ENCODE peak calls at places on chromosomes 12 and 14, in nine cellular contexts. Y is GM12892, Q is HCT116, U is A549, T is transverse colon, S is stomach, M is gastrocnemius medialis, J is testis, C is NB4. E is an unnamed sample.

GRCh38 chr12:124637586-124637985 is 70.2 kb upstream of the NCOR2 start:
- DNase-seq in Y (no peak), Q (no peak), U (no peak), T (no peak), S (peak), M (peak), J (no peak), C (no peak), E (no peak)

GRCh38 chr14:61213930-61214329 is 67.2 kb downstream of the TMEM30B start:
- DNase-seq in Y (no peak), Q (no peak), U (no peak), T (no peak), S (no peak), M (no peak), J (no peak), C (no peak), E (no peak)

GRCh38 chr14:28294834-28295440 is 471.6 kb upstream of the FOXG1 start:
- DNase-seq in Y (no peak), Q (no peak), U (peak), T (no peak), S (no peak), M (no peak), J (peak), C (peak), E (no peak)

GRCh38 chr12:10215451-10215850 is 2.8 kb downstream of the GABARAPL1 start:
- DNase-seq in Y (no peak), Q (no peak), U (no peak), T (no peak), S (no peak), M (no peak), J (no peak), C (no peak), E (no peak)

GRCh38 chr12:102879144-102879763 is 37.8 kb downstream of the PAH start:
- DNase-seq in Y (no peak), Q (peak), U (peak), T (no peak), S (no peak), M (peak), J (peak), C (peak), E (peak)

GRCh38 chr12:68460236-68460635 is 128.1 kb upstream of the MDM1 start:
- DNase-seq in Y (no peak), Q (no peak), U (no peak), T (no peak), S (no peak), M (no peak), J (no peak), C (no peak), E (no peak)

GRCh38 chr12:113860950-113861349 is 105.2 kb downstream of the RBM19 start:
- DNase-seq in Y (no peak), Q (no peak), U (peak), T (no peak), S (no peak), M (no peak), J (no peak), C (peak), E (no peak)

GRCh38 chr12:110649341-110649847 is 35.5 kb downstream of the TCTN1 start:
- DNase-seq in Y (no peak), Q (no peak), U (no peak), T (no peak), S (no peak), M (no peak), J (peak), C (peak), E (no peak)

GRCh38 chr14:34496679-34497513 is 34.9 kb upstream of the SPTSSA start:
- DNase-seq in Y (no peak), Q (peak), U (peak), T (peak), S (peak), M (peak), J (peak), C (peak), E (peak)

GRCh38 chr14:58239259-58240210 is 5.1 kb upstream of the PSMA3 start:
- DNase-seq in Y (no peak), Q (peak), U (peak), T (peak), S (peak), M (peak), J (peak), C (peak), E (peak)
- TF ChIP-seq POLR2A in Y (no peak), Q (no peak), U (no peak), T (peak), S (no peak), M (no peak), J (no peak), C (no peak), E (peak)

GRCh38 chr12:21656931-21657335 is 709 bp downstream of the LDHB start:
- DNase-seq in Y (no peak), Q (peak), U (peak), T (peak), S (peak), M (no peak), J (peak), C (peak), E (peak)

GRCh38 chr12:21662122-21662792 is 4.6 kb upstream of the LDHB start:
- DNase-seq in Y (no peak), Q (no peak), U (peak), T (no peak), S (no peak), M (no peak), J (peak), C (no peak), E (no peak)

GRCh38 chr12:21659383-21659782 is 1.7 kb upstream of the LDHB start:
- DNase-seq in Y (no peak), Q (peak), U (peak), T (no peak), S (no peak), M (no peak), J (no peak), C (no peak), E (no peak)

GRCh38 chr12:21655594-21655993 is 2.0 kb downstream of the LDHB start:
- DNase-seq in Y (no peak), Q (no peak), U (no peak), T (no peak), S (no peak), M (no peak), J (no peak), C (no peak), E (no peak)

GRCh38 chr12:21657336-21658077 is at the start of gene LDHB:
- DNase-seq in Y (peak), Q (peak), U (peak), T (peak), S (peak), M (peak), J (peak), C (peak), E (peak)
- TF ChIP-seq POLR2A in Y (peak), Q (peak), U (peak), T (peak), S (no peak), M (peak), J (peak), C (peak), E (peak)

GRCh38 chr14:91418387-91419043 is 895 bp upstream of the CCDC88C start:
- DNase-seq in Y (no peak), Q (peak), U (peak), T (peak), S (peak), M (peak), J (peak), C (peak), E (peak)

GRCh38 chr14:91415794-91416743 is 1.6 kb downstream of the CCDC88C start:
- DNase-seq in Y (peak), Q (no peak), U (no peak), T (peak), S (peak), M (no peak), J (no peak), C (peak), E (no peak)

GRCh38 chr14:91416744-91417133 is 881 bp downstream of the CCDC88C start:
- DNase-seq in Y (no peak), Q (no peak), U (no peak), T (peak), S (peak), M (no peak), J (peak), C (peak), E (no peak)

GRCh38 chr14:91417983-91418386 is 365 bp upstream of the CCDC88C start:
- DNase-seq in Y (no peak), Q (peak), U (peak), T (peak), S (peak), M (no peak), J (peak), C (peak), E (no peak)

GRCh38 chr14:91417134-91417982 is at the start of gene CCDC88C:
- DNase-seq in Y (peak), Q (peak), U (peak), T (peak), S (peak), M (no peak), J (peak), C (peak), E (no peak)
- TF ChIP-seq POLR2A in Y (peak), Q (no peak), U (peak), T (no peak), S (no peak), M (no peak), J (no peak), C (no peak), E (no peak)

GRCh38 chr14:85483037-85483436 is 46.9 kb upstream of the FLRT2 start:
- DNase-seq in Y (no peak), Q (no peak), U (no peak), T (no peak), S (no peak), M (no peak), J (no peak), C (no peak), E (no peak)

GRCh38 chr14:85481471-85481870 is 48.5 kb upstream of the FLRT2 start:
- DNase-seq in Y (no peak), Q (no peak), U (no peak), T (no peak), S (no peak), M (no peak), J (no peak), C (no peak), E (no peak)

GRCh38 chr14:85482549-85482948 is 47.4 kb upstream of the FLRT2 start:
- DNase-seq in Y (no peak), Q (no peak), U (no peak), T (no peak), S (peak), M (no peak), J (no peak), C (no peak), E (no peak)

GRCh38 chr14:85479306-85479705 is 50.6 kb upstream of the FLRT2 start:
- DNase-seq in Y (no peak), Q (no peak), U (no peak), T (no peak), S (no peak), M (no peak), J (no peak), C (no peak), E (no peak)

DNA sequence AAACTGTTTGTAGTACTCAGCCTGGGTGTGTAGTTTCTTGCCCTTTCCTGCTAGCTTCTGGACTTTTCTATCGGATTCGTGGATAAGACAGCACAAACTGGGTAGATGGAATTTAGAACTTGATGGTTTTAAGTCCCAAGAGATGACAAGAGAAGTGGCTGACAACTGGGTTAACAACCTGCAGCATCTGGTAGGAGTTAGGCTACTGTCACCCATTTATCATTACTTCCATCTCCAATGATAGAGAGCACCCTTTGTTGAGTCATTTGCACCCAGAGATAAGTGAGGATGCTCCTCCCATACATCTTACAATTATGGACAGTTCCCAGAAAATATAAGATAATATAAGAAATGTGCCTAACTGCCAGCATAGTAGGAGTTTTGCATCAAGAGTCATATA is 50.2 kb upstream of the FLRT2 start:
- DNase-seq in Y (no peak), Q (no peak), U (no peak), T (no peak), S (no peak), M (no peak), J (no peak), C (no peak), E (no peak)
- TF ChIP-seq POLR2A in Y (no peak), Q (no peak), U (no peak), T (no peak), S (no peak), M (no peak), J (no peak), C (no peak), E (no peak)

DNA sequence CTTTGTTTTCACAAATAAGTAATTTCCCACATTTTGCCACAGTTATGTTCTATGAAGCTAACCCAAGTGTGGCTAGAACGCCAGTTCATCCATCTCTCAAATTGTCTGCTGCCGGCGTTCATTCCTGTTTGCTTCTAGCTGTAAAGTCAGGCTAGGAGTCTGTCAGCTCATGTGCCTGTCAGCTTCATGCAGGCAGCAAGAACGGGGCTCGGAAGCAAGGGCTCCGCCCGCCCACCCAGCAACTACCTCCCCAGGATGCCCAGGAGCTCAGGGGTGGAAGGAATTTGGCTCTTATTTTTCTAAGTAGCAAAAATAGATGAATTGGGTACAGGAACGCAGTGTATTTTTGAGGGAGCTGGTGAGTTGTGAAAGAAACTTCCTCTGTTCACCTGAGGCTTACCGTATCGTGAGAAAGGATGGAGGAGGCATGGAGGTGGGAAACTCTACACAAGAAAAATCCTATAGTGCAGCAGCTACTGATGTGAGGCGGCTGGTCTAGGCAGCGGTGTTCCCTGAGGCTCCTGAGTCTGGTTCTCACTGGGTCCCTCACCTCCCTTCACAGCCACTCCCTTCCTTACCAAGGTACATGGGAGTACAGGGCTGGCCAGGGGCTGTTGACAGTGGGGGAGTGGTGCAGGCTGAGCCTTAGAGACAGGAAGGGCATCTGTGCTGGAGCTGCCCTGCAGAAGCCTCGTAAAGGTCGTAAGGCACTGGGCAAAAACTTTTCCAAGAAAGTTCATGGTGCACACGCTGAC is 54.5 kb upstream of the AMN start:
- DNase-seq in Y (no peak), Q (no peak), U (no peak), T (peak), S (no peak), M (no peak), J (no peak), C (no peak), E (no peak)
- TF ChIP-seq POLR2A in Y (no peak), Q (no peak), U (no peak), T (peak), S (no peak), M (no peak), J (no peak), C (no peak), E (no peak)

DNA sequence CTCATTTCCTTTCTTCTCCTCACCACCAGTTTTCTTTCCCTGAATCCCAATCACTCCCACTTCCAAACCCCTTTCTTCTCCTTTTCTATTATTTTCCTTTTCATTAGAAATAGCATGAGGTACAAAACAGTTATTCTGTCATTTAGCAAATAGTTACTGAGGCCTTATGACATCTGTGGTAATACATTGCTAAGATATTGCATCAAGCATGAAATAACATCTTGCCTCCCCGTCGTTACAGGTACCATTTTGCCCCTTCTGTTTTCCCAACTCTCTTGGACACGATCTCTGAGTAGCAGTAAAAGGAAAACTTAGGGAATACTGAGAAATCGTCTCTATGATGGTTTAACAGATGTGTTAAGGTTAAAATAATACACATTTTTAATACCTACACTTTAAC is 175.8 kb upstream of the SOX5 start:
- DNase-seq in Y (no peak), Q (no peak), U (no peak), T (no peak), S (no peak), M (no peak), J (no peak), C (no peak), E (no peak)
- TF ChIP-seq POLR2A in Y (no peak), Q (no peak), U (no peak), T (no peak), S (no peak), M (no peak), J (no peak), C (no peak), E (no peak)

GRCh38 chr14:50534998-50535397 is 2.6 kb upstream of the MAP4K5 start:
- DNase-seq in Y (no peak), Q (no peak), U (no peak), T (no peak), S (no peak), M (no peak), J (no peak), C (no peak), E (no peak)
- TF ChIP-seq POLR2A in Y (no peak), Q (no peak), U (no peak), T (no peak), S (no peak), M (no peak), J (no peak), C (no peak), E (no peak)

GRCh38 chr14:63295231-63295685 is 23.5 kb downstream of the GPHB5 start:
- DNase-seq in Y (no peak), Q (no peak), U (no peak), T (no peak), S (no peak), M (no peak), J (no peak), C (no peak), E (no peak)

GRCh38 chr14:63297387-63297786 is 21.3 kb downstream of the GPHB5 start:
- DNase-seq in Y (no peak), Q (no peak), U (no peak), T (no peak), S (no peak), M (no peak), J (no peak), C (no peak), E (no peak)

GRCh38 chr14:63292805-63293204 is 25.9 kb downstream of the GPHB5 start:
- DNase-seq in Y (no peak), Q (no peak), U (no peak), T (no peak), S (no peak), M (no peak), J (no peak), C (no peak), E (no peak)

GRCh38 chr14:63300854-63301253 is 17.9 kb downstream of the GPHB5 start:
- DNase-seq in Y (no peak), Q (no peak), U (no peak), T (no peak), S (no peak), M (no peak), J (no peak), C (no peak), E (no peak)

GRCh38 chr14:63295991-63296630 is 22.6 kb downstream of the GPHB5 start:
- DNase-seq in Y (no peak), Q (no peak), U (no peak), T (no peak), S (no peak), M (no peak), J (no peak), C (no peak), E (no peak)
- TF ChIP-seq POLR2A in Y (no peak), Q (no peak), U (no peak), T (no peak), S (no peak), M (no peak), J (no peak), C (no peak), E (no peak)

GRCh38 chr12:47904647-47905312 is at the start of gene VDR:
- DNase-seq in Y (peak), Q (peak), U (peak), T (peak), S (peak), M (peak), J (peak), C (peak), E (peak)
- TF ChIP-seq POLR2A in Y (peak), Q (peak), U (peak), T (peak), S (no peak), M (peak), J (no peak), C (peak), E (no peak)

GRCh38 chr12:96035283-96036236 is at the start of gene LTA4H:
- DNase-seq in Y (peak), Q (peak), U (peak), T (peak), S (peak), M (peak), J (peak), C (peak), E (peak)
- TF ChIP-seq POLR2A in Y (peak), Q (peak), U (peak), T (peak), S (no peak), M (peak), J (peak), C (peak), E (no peak)